ENCODE peak calls at places on chromosome 16, in seven cellular contexts. W, G, O, B, I, P and C are unnamed samples. For H3K27me3 and H3K36me3, the result is how much of the 10 kb centered on the place peaks cover.

GRCh38 chr16:1469693-1470201 is 5.1 kb downstream of the CLCN7 start:
- DNase-seq in W (peak), G (no peak), O (no peak), B (peak), I (no peak), P (no peak), C (no peak)

GRCh38 chr16:1771072-1771863 is at the start of gene NME3:
- DNase-seq in W (peak), G (peak), O (peak), B (peak), I (peak), P (peak), C (peak)

GRCh38 chr16:4110680-4111079 is 5.6 kb downstream of the ADCY9 start:
- DNase-seq in W (no peak), G (no peak), O (no peak), B (peak), I (no peak), P (no peak), C (no peak)

GRCh38 chr16:89828199-89828869 is at the start of gene SPIRE2:
- DNase-seq in W (peak), G (no peak), O (peak), B (peak), I (peak), P (peak), C (peak)

GRCh38 chr16:81645303-81645702 is 133.8 kb upstream of the PLCG2 start:
- DNase-seq in W (no peak), G (peak), O (no peak), B (peak), I (peak), P (peak), C (peak)

GRCh38 chr16:9280067-9280466 is 188.6 kb downstream of the HAPSTR1 start:
- DNase-seq in W (no peak), G (no peak), O (no peak), B (no peak), I (no peak), P (no peak), C (no peak)

GRCh38 chr16:81486555-81487061 is 42.0 kb downstream of the CMIP start:
- DNase-seq in W (peak), G (peak), O (no peak), B (peak), I (no peak), P (peak), C (no peak)

GRCh38 chr16:79595261-79595660 is 5.3 kb downstream of the MAF start:
- DNase-seq in W (no peak), G (no peak), O (no peak), B (no peak), I (no peak), P (no peak), C (no peak)

GRCh38 chr16:63617990-63618763 is 1503.7 kb downstream of the CDH11 start:
- DNase-seq in W (peak), G (no peak), O (no peak), B (no peak), I (no peak), P (peak), C (peak)

GRCh38 chr16:29807426-29808218 is 1.3 kb downstream of the MAZ start:
- DNase-seq in W (peak), G (peak), O (peak), B (peak), I (peak), P (peak), C (peak)

GRCh38 chr16:27760845-27761176 is 210.9 kb downstream of the KATNIP start:
- DNase-seq in W (no peak), G (no peak), O (no peak), B (no peak), I (no peak), P (no peak), C (no peak)

GRCh38 chr16:66228791-66229190 is 137.7 kb upstream of the CDH5 start:
- DNase-seq in W (no peak), G (no peak), O (no peak), B (no peak), I (peak), P (peak), C (no peak)

GRCh38 chr16:77993111-77993571 is 29.2 kb upstream of the CLEC3A start:
- DNase-seq in W (no peak), G (no peak), O (no peak), B (peak), I (peak), P (peak), C (no peak)

GRCh38 chr16:74999208-74999682 is 421 bp downstream of the ZNRF1 start:
- DNase-seq in W (peak), G (no peak), O (no peak), B (peak), I (peak), P (peak), C (no peak)

GRCh38 chr16:72875291-72876036 is 172.5 kb downstream of the ZFHX3 start:
- DNase-seq in W (no peak), G (no peak), O (peak), B (no peak), I (no peak), P (no peak), C (peak)

GRCh38 chr16:27449434-27450188 is 47.6 kb downstream of the IL21R start:
- DNase-seq in W (no peak), G (no peak), O (no peak), B (no peak), I (no peak), P (no peak), C (no peak)

GRCh38 chr16:83994087-83994486 is 26.0 kb downstream of the NECAB2 start:
- DNase-seq in W (no peak), G (no peak), O (peak), B (peak), I (no peak), P (peak), C (peak)

GRCh38 chr16:90012978-90013745 is 6.1 kb downstream of the DBNDD1 start:
- DNase-seq in W (no peak), G (no peak), O (no peak), B (no peak), I (no peak), P (no peak), C (no peak)

GRCh38 chr16:4260360-4260759 is 12.5 kb downstream of the TFAP4 start:
- DNase-seq in W (no peak), G (no peak), O (no peak), B (no peak), I (no peak), P (no peak), C (peak)

GRCh38 chr16:82627811-82628339 is 1.1 kb downstream of the CDH13 start:
- DNase-seq in W (peak), G (no peak), O (no peak), B (peak), I (peak), P (peak), C (peak)

GRCh38 chr16:84947022-84947421 is 64.3 kb downstream of the ZDHHC7 start:
- DNase-seq in W (no peak), G (no peak), O (no peak), B (no peak), I (no peak), P (no peak), C (no peak)

GRCh38 chr16:81558444-81559175 is 114.0 kb downstream of the CMIP start:
- DNase-seq in W (peak), G (no peak), O (peak), B (no peak), I (peak), P (no peak), C (peak)

GRCh38 chr16:80948886-80949502 is 57.7 kb downstream of the CMC2 start:
- DNase-seq in W (peak), G (no peak), O (no peak), B (peak), I (peak), P (no peak), C (no peak)

GRCh38 chr16:77868478-77868877 is 80.1 kb downstream of the VAT1L start:
- DNase-seq in W (no peak), G (no peak), O (no peak), B (no peak), I (no peak), P (no peak), C (no peak)

GRCh38 chr16:46607529-46607928 is 13.7 kb downstream of the SHCBP1 start:
- DNase-seq in W (no peak), G (no peak), O (peak), B (peak), I (no peak), P (peak), C (peak)

GRCh38 chr16:67656344-67657016 is 3.6 kb downstream of the ACD start:
- DNase-seq in W (no peak), G (no peak), O (no peak), B (no peak), I (no peak), P (no peak), C (no peak)

GRCh38 chr16:67655363-67655762 is 4.7 kb downstream of the ACD start:
- DNase-seq in W (no peak), G (no peak), O (no peak), B (no peak), I (no peak), P (no peak), C (no peak)

GRCh38 chr16:67652578-67653130 is 7.4 kb downstream of the ACD start:
- DNase-seq in W (peak), G (no peak), O (no peak), B (peak), I (peak), P (no peak), C (no peak)

GRCh38 chr16:67653131-67654068 is 6.7 kb downstream of the ACD start:
- DNase-seq in W (peak), G (no peak), O (no peak), B (peak), I (peak), P (peak), C (no peak)

DNA sequence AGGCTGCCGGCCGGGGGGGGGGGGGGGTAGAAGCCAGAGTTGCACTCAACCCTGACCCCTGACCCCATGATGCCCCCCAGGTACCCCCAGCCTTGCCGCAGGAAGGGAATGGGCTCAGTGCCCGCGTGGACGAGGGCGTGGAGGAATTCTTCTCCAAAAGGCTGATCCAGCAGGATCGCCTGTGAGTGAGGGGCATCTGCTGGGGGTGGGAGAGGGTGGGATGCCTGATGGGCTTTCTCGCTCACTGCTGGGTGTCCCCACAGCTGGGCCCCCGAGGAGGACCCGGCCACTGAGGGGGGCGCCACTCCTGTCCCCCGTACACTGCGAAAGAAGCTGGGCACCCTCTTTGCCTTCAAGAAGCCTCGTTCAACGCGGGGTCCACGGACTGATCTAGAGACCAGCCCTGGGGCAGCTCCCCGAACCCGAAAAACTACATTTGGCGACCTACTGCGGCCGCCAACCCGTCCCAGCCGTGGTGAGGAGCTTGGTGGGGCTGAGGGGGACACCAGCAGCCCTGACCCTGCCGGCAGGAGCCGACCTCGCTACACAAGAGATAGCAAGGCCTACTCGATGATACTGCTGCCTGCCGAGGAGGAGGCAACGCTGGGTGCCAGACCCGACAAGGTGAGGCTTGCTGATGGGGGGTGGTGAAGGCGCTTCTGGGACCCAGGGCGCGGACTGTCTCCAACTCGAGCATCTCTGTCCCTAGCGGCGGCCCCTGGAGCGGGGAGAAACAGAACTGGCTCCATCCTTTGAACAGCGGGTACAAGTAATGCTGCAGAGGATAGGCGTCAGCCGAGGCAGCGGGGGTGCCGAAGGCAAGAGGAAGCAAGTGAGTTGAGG is 5.8 kb downstream of the ACD start:
- DNase-seq in W (peak), G (no peak), O (no peak), B (no peak), I (peak), P (no peak), C (no peak)
- H3K27me3 ChIP-seq in W (under half), G (under half), O (under half), B (under half), I (under half), P (under half), C (under half)

GRCh38 chr16:56408379-56409098 is 16.8 kb downstream of the AMFR start:
- DNase-seq in W (no peak), G (no peak), O (peak), B (no peak), I (no peak), P (no peak), C (peak)
- H3K36me3 ChIP-seq in W (under half), G (half or more), O (under half), B (under half), I (half or more), P (under half), C (under half)

GRCh38 chr16:23464196-23464595 is 11.2 kb upstream of the COG7 start:
- DNase-seq in W (peak), G (no peak), O (no peak), B (no peak), I (no peak), P (no peak), C (no peak)

GRCh38 chr16:23466162-23466885 is 13.3 kb upstream of the COG7 start:
- DNase-seq in W (peak), G (no peak), O (no peak), B (peak), I (no peak), P (peak), C (peak)

GRCh38 chr16:23469814-23470213 is 16.8 kb upstream of the COG7 start:
- DNase-seq in W (no peak), G (no peak), O (peak), B (peak), I (no peak), P (peak), C (peak)

GRCh38 chr16:23465179-23465578 is 12.2 kb upstream of the COG7 start:
- DNase-seq in W (no peak), G (no peak), O (no peak), B (no peak), I (no peak), P (no peak), C (no peak)
- H3K4me3 ChIP-seq in W (no peak), G (no peak), O (no peak), B (no peak), I (no peak), P (no peak), C (no peak)

DNA sequence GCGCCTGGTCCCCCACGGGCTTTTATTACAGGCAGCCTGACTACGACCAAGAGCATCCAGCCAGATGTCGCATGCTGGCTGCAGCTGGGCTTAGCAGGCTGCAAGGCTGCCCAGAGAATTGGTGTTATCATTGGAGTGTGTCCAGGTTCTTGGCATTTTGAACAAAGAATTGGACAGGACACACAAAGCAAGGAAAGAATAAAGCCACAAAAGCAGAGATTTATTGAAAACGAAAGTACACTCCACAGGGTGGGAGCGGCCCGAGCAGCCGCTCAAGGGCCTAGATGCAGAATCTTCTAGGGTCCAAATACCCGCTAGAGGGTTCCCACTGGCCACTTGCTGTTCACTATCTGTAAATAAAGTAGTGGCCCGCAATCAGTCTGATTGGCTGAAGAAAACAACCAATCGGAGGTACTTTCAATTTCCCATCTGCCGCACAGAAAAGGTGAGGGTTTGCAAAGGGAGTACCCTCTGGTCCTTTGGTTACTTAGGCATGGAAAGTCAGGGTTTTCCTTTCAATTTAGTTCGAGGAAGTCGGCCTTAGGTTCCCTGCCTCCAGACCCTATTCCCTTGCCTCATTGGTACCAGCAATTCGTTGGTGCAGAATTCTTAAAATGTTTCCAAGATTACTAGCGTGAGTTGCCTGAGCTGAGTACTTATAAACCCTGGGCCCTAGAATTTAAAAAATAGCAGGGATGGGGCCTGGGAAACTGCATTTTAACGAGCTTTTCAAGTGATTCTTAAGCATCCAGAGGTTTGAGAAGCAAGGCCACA is 38.5 kb upstream of the CNEP1R1 start:
- DNase-seq in W (no peak), G (no peak), O (no peak), B (peak), I (peak), P (peak), C (no peak)
- H3K27me3 ChIP-seq in W (under half), G (under half), O (under half), B (under half), I (under half), P (under half), C (under half)

GRCh38 chr16:88741368-88741767 is 35.1 kb downstream of the CTU2 start:
- DNase-seq in W (no peak), G (no peak), O (no peak), B (no peak), I (no peak), P (no peak), C (no peak)
- H3K36me3 ChIP-seq in W (under half), G (under half), O (under half), B (under half), I (under half), P (under half), C (under half)

DNA sequence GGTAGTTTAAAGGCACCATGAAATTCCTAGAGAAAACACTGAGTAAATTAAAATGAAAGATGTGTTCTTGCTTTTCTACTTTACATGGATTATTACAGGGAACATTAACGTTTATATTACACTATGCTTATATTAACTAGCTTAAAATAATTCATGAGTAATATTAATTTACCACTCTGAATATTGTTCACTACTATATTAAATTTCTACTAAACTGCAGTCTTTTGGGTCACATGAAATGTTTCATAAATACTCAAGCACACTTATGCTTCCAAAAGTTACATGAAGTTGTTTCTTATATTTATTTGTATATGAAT is 3.4 kb upstream of the MAP1LC3B start:
- DNase-seq in W (no peak), G (no peak), O (no peak), B (no peak), I (no peak), P (no peak), C (no peak)
- H3K4me3 ChIP-seq in W (no peak), G (peak), O (no peak), B (peak), I (peak), P (no peak), C (no peak)

DNA sequence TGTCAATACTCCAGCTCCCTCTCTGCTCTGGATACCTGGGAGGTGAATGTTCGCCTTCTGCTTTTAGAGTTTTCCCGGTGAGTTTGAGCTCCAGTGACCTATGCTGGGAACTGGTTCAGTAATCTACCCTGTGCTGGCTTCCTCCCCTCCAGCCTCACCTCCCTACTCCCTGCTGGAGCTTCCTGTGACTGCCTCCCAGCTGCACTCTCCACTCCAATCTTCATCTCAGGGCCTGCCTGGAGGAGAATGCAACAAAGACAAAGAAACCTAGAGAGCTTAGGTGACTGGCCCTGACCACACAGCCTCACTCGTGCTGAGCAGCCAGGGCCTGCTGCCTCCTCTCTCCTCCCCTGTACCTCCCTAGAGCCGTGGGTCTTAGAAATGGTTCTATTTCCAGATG is 101.6 kb upstream of the FOXF1 start:
- DNase-seq in W (no peak), G (no peak), O (no peak), B (no peak), I (no peak), P (no peak), C (no peak)
- H3K27me3 ChIP-seq in W (under half), G (under half), O (half or more), B (under half), I (under half), P (under half), C (under half)

GRCh38 chr16:58904254-58904653 is 170.1 kb upstream of the GOT2 start:
- DNase-seq in W (no peak), G (no peak), O (no peak), B (no peak), I (no peak), P (no peak), C (no peak)
- H3K36me3 ChIP-seq in W (under half), G (under half), O (under half), B (under half), I (under half), P (under half), C (under half)